ENCODE peak calls at places on chromosomes 16 and 17, in ten cellular contexts. I, V, E, X, P, U, C, W, N and G are unnamed samples.
A peak's percentile ranks its signal among the peaks of the same experiment; 100 is the strongest.

GRCh38 chr17:56756536-56756935 is 77.2 kb downstream of the C17orf67 start:
- DNase-seq in I (peak; percentile 45), V (no peak), E (peak; percentile 87), X (peak; percentile 75), P (no peak), U (no peak), C (peak; percentile 98), W (peak; percentile 81), N (no peak), G (peak; percentile 28)

GRCh38 chr16:51569204-51569911 is 418.3 kb upstream of the SALL1 start:
- DNase-seq in I (no peak), V (no peak), E (no peak), X (no peak), P (no peak), U (no peak), C (peak; percentile 27), W (no peak), N (no peak), G (no peak)

GRCh38 chr17:79156463-79157095 is 82.0 kb downstream of the ENGASE start:
- DNase-seq in I (no peak), V (no peak), E (no peak), X (no peak), P (peak; percentile 58), U (no peak), C (no peak), W (no peak), N (no peak), G (no peak)

GRCh38 chr17:44848961-44849489 is 1.3 kb downstream of the HIGD1B start:
- DNase-seq in I (no peak), V (no peak), E (no peak), X (no peak), P (no peak), U (no peak), C (no peak), W (no peak), N (no peak), G (no peak)

GRCh38 chr16:74657873-74658642 is 8.6 kb downstream of the RFWD3 start:
- DNase-seq in I (no peak), V (no peak), E (no peak), X (no peak), P (no peak), U (no peak), C (no peak), W (no peak), N (no peak), G (no peak)

GRCh38 chr17:75896360-75897075 is at the start of gene TRIM65:
- DNase-seq in I (peak; percentile 46), V (no peak), E (peak; percentile 61), X (peak; percentile 91), P (peak; percentile 88), U (peak; percentile 74), C (peak; percentile 72), W (peak; percentile 92), N (peak; percentile 75), G (peak; percentile 90)

GRCh38 chr16:84508502-84508901 is 4.0 kb upstream of the MEAK7 start:
- DNase-seq in I (no peak), V (no peak), E (no peak), X (no peak), P (no peak), U (no peak), C (no peak), W (no peak), N (no peak), G (no peak)

GRCh38 chr16:792221-792995 is 4.0 kb downstream of the CHTF18 start:
- DNase-seq in I (no peak), V (no peak), E (no peak), X (no peak), P (no peak), U (no peak), C (no peak), W (no peak), N (no peak), G (no peak)